ENCODE peak calls at places on chromosomes 3 and 15, in nine cellular contexts. One of them, this sample, is unnamed.

GRCh38 chr15:85473455-85473854 is 93.1 kb downstream of the AKAP13 start:
- DNase-seq in GDM1: no peak
- DNase-seq in ELF-1: peak; percentile 69
- DNase-seq in head of caudate nucleus: no peak
- DNase-seq in suprapubic skin: no peak
- DNase-seq in posterior vena cava: no peak
- DNase-seq in AG08396: peak; percentile 37
- DNase-seq in stimulated activated CD8-positive, alpha-beta memory T cell treated with anti-CD3 and anti-CD28 coated beads, Interleukin-7, amount 100 ng/mL, for 1 hour: no peak
- DNase-seq in NCI-H1417: peak; percentile 54
- DNase-seq in this sample: peak; percentile 71

GRCh38 chr3:79724206-79724605 is 43.6 kb downstream of the ROBO1 start:
- DNase-seq in ELF-1: no peak
- DNase-seq in NCI-H1417: peak; percentile 2
- DNase-seq in GDM1: no peak
- DNase-seq in head of caudate nucleus: no peak
- DNase-seq in suprapubic skin: no peak
- DNase-seq in stimulated activated CD8-positive, alpha-beta memory T cell treated with anti-CD3 and anti-CD28 coated beads, Interleukin-7, amount 100 ng/mL, for 1 hour: no peak
- DNase-seq in posterior vena cava: peak; percentile 49
- DNase-seq in AG08396: no peak
- DNase-seq in this sample: no peak

GRCh38 chr15:54620916-54621315 is 575.8 kb downstream of the RSL24D1 start:
- DNase-seq in ELF-1: no peak
- DNase-seq in stimulated activated CD8-positive, alpha-beta memory T cell treated with anti-CD3 and anti-CD28 coated beads, Interleukin-7, amount 100 ng/mL, for 1 hour: no peak
- DNase-seq in suprapubic skin: no peak
- DNase-seq in head of caudate nucleus: no peak
- DNase-seq in posterior vena cava: no peak
- DNase-seq in AG08396: no peak
- DNase-seq in GDM1: no peak
- DNase-seq in NCI-H1417: no peak
- DNase-seq in this sample: no peak

GRCh38 chr15:31136016-31136415 is 34.5 kb upstream of the TRPM1 start:
- DNase-seq in posterior vena cava: no peak
- DNase-seq in AG08396: no peak
- DNase-seq in stimulated activated CD8-positive, alpha-beta memory T cell treated with anti-CD3 and anti-CD28 coated beads, Interleukin-7, amount 100 ng/mL, for 1 hour: no peak
- DNase-seq in suprapubic skin: no peak
- DNase-seq in ELF-1: peak; percentile 73
- DNase-seq in GDM1: no peak
- DNase-seq in head of caudate nucleus: no peak
- DNase-seq in NCI-H1417: peak; percentile 18
- DNase-seq in this sample: no peak

GRCh38 chr3:72487078-72487765 is 361.0 kb downstream of the SHQ1 start:
- DNase-seq in head of caudate nucleus: no peak
- DNase-seq in stimulated activated CD8-positive, alpha-beta memory T cell treated with anti-CD3 and anti-CD28 coated beads, Interleukin-7, amount 100 ng/mL, for 1 hour: no peak
- DNase-seq in suprapubic skin: peak; percentile 91
- DNase-seq in ELF-1: peak; percentile 56
- DNase-seq in GDM1: no peak
- DNase-seq in NCI-H1417: no peak
- DNase-seq in posterior vena cava: peak; percentile 90
- DNase-seq in AG08396: peak; percentile 88
- DNase-seq in this sample: peak; percentile 85

GRCh38 chr3:186425788-186426730 is 64.0 kb upstream of the DGKG start:
- DNase-seq in posterior vena cava: no peak
- DNase-seq in stimulated activated CD8-positive, alpha-beta memory T cell treated with anti-CD3 and anti-CD28 coated beads, Interleukin-7, amount 100 ng/mL, for 1 hour: no peak
- DNase-seq in ELF-1: peak; percentile 16
- DNase-seq in GDM1: no peak
- DNase-seq in head of caudate nucleus: no peak
- DNase-seq in NCI-H1417: no peak
- DNase-seq in suprapubic skin: no peak
- DNase-seq in AG08396: peak; percentile 61
- DNase-seq in this sample: peak; percentile 75

GRCh38 chr3:24128195-24129005 is 183.3 kb downstream of the NR1D2 start:
- DNase-seq in suprapubic skin: no peak
- DNase-seq in AG08396: peak; percentile 15
- DNase-seq in head of caudate nucleus: no peak
- DNase-seq in GDM1: no peak
- DNase-seq in stimulated activated CD8-positive, alpha-beta memory T cell treated with anti-CD3 and anti-CD28 coated beads, Interleukin-7, amount 100 ng/mL, for 1 hour: no peak
- DNase-seq in ELF-1: no peak
- DNase-seq in NCI-H1417: peak; percentile 2
- DNase-seq in posterior vena cava: no peak
- DNase-seq in this sample: peak; percentile 43

GRCh38 chr15:38414351-38414750 is 39.6 kb upstream of the FAM98B start:
- DNase-seq in suprapubic skin: peak; percentile 60
- DNase-seq in stimulated activated CD8-positive, alpha-beta memory T cell treated with anti-CD3 and anti-CD28 coated beads, Interleukin-7, amount 100 ng/mL, for 1 hour: no peak
- DNase-seq in AG08396: peak; percentile 79
- DNase-seq in head of caudate nucleus: peak; percentile 54
- DNase-seq in NCI-H1417: peak; percentile 27
- DNase-seq in GDM1: peak; percentile 28
- DNase-seq in ELF-1: peak; percentile 25
- DNase-seq in posterior vena cava: peak; percentile 82
- DNase-seq in this sample: peak; percentile 75

GRCh38 chr15:40769310-40770146 is at the start of gene C15orf62:
- DNase-seq in AG08396: no peak
- DNase-seq in suprapubic skin: no peak
- DNase-seq in head of caudate nucleus: peak; percentile 61
- DNase-seq in ELF-1: no peak
- DNase-seq in GDM1: peak; percentile 53
- DNase-seq in stimulated activated CD8-positive, alpha-beta memory T cell treated with anti-CD3 and anti-CD28 coated beads, Interleukin-7, amount 100 ng/mL, for 1 hour: no peak
- DNase-seq in posterior vena cava: no peak
- DNase-seq in NCI-H1417: peak; percentile 72
- DNase-seq in this sample: peak; percentile 31

GRCh38 chr15:100642217-100642949 is 40.0 kb downstream of the ASB7 start:
- DNase-seq in posterior vena cava: no peak
- DNase-seq in AG08396: no peak
- DNase-seq in ELF-1: no peak
- DNase-seq in head of caudate nucleus: no peak
- DNase-seq in suprapubic skin: no peak
- DNase-seq in stimulated activated CD8-positive, alpha-beta memory T cell treated with anti-CD3 and anti-CD28 coated beads, Interleukin-7, amount 100 ng/mL, for 1 hour: no peak
- DNase-seq in GDM1: no peak
- DNase-seq in NCI-H1417: no peak
- DNase-seq in this sample: no peak

GRCh38 chr3:14415501-14415900 is 13.1 kb downstream of the SLC6A6 start:
- DNase-seq in NCI-H1417: no peak
- DNase-seq in GDM1: no peak
- DNase-seq in AG08396: no peak
- DNase-seq in suprapubic skin: no peak
- DNase-seq in head of caudate nucleus: no peak
- DNase-seq in stimulated activated CD8-positive, alpha-beta memory T cell treated with anti-CD3 and anti-CD28 coated beads, Interleukin-7, amount 100 ng/mL, for 1 hour: no peak
- DNase-seq in posterior vena cava: no peak
- DNase-seq in ELF-1: peak; percentile 38
- DNase-seq in this sample: peak; percentile 53

GRCh38 chr3:44125882-44126281 is 115.8 kb upstream of the TOPAZ1 start:
- DNase-seq in ELF-1: peak; percentile 37
- DNase-seq in suprapubic skin: no peak
- DNase-seq in NCI-H1417: no peak
- DNase-seq in AG08396: peak; percentile 27
- DNase-seq in posterior vena cava: no peak
- DNase-seq in GDM1: no peak
- DNase-seq in stimulated activated CD8-positive, alpha-beta memory T cell treated with anti-CD3 and anti-CD28 coated beads, Interleukin-7, amount 100 ng/mL, for 1 hour: no peak
- DNase-seq in head of caudate nucleus: no peak
- DNase-seq in this sample: no peak

GRCh38 chr3:139629033-139629432 is 48.7 kb downstream of the NMNAT3 start:
- DNase-seq in suprapubic skin: no peak
- DNase-seq in head of caudate nucleus: no peak
- DNase-seq in posterior vena cava: no peak
- DNase-seq in GDM1: no peak
- DNase-seq in NCI-H1417: peak; percentile 31
- DNase-seq in ELF-1: peak; percentile 46
- DNase-seq in stimulated activated CD8-positive, alpha-beta memory T cell treated with anti-CD3 and anti-CD28 coated beads, Interleukin-7, amount 100 ng/mL, for 1 hour: no peak
- DNase-seq in AG08396: no peak
- DNase-seq in this sample: peak; percentile 2

GRCh38 chr3:146163584-146163983 is 2.6 kb upstream of the PLOD2 start:
- DNase-seq in stimulated activated CD8-positive, alpha-beta memory T cell treated with anti-CD3 and anti-CD28 coated beads, Interleukin-7, amount 100 ng/mL, for 1 hour: no peak
- DNase-seq in head of caudate nucleus: no peak
- DNase-seq in NCI-H1417: no peak
- DNase-seq in GDM1: no peak
- DNase-seq in posterior vena cava: no peak
- DNase-seq in AG08396: peak; percentile 49
- DNase-seq in ELF-1: no peak
- DNase-seq in suprapubic skin: no peak
- DNase-seq in this sample: peak; percentile 94

GRCh38 chr3:162538906-162539305 is 1042.3 kb downstream of the OTOL1 start:
- DNase-seq in posterior vena cava: no peak
- DNase-seq in suprapubic skin: no peak
- DNase-seq in GDM1: no peak
- DNase-seq in AG08396: no peak
- DNase-seq in ELF-1: no peak
- DNase-seq in NCI-H1417: no peak
- DNase-seq in head of caudate nucleus: no peak
- DNase-seq in stimulated activated CD8-positive, alpha-beta memory T cell treated with anti-CD3 and anti-CD28 coated beads, Interleukin-7, amount 100 ng/mL, for 1 hour: no peak
- DNase-seq in this sample: peak; percentile 0

GRCh38 chr15:92392462-92392861 is 1.2 kb upstream of the ST8SIA2 start:
- DNase-seq in NCI-H1417: no peak
- DNase-seq in GDM1: no peak
- DNase-seq in suprapubic skin: no peak
- DNase-seq in head of caudate nucleus: no peak
- DNase-seq in stimulated activated CD8-positive, alpha-beta memory T cell treated with anti-CD3 and anti-CD28 coated beads, Interleukin-7, amount 100 ng/mL, for 1 hour: no peak
- DNase-seq in AG08396: no peak
- DNase-seq in ELF-1: peak; percentile 64
- DNase-seq in posterior vena cava: no peak
- DNase-seq in this sample: no peak

GRCh38 chr15:73838795-73839565 is 34.4 kb upstream of the TBC1D21 start:
- DNase-seq in AG08396: no peak
- DNase-seq in suprapubic skin: peak; percentile 56
- DNase-seq in ELF-1: no peak
- DNase-seq in head of caudate nucleus: peak; percentile 69
- DNase-seq in NCI-H1417: no peak
- DNase-seq in GDM1: no peak
- DNase-seq in posterior vena cava: peak; percentile 84
- DNase-seq in stimulated activated CD8-positive, alpha-beta memory T cell treated with anti-CD3 and anti-CD28 coated beads, Interleukin-7, amount 100 ng/mL, for 1 hour: no peak
- DNase-seq in this sample: no peak

GRCh38 chr3:181431743-181432142 is 280.0 kb upstream of the SOX2 start:
- DNase-seq in posterior vena cava: no peak
- DNase-seq in stimulated activated CD8-positive, alpha-beta memory T cell treated with anti-CD3 and anti-CD28 coated beads, Interleukin-7, amount 100 ng/mL, for 1 hour: no peak
- DNase-seq in suprapubic skin: no peak
- DNase-seq in head of caudate nucleus: no peak
- DNase-seq in GDM1: no peak
- DNase-seq in NCI-H1417: no peak
- DNase-seq in AG08396: no peak
- DNase-seq in ELF-1: no peak
- DNase-seq in this sample: no peak

GRCh38 chr15:33894193-33894592 is 74.1 kb upstream of the CHRM5 start:
- DNase-seq in posterior vena cava: no peak
- DNase-seq in AG08396: no peak
- DNase-seq in NCI-H1417: no peak
- DNase-seq in ELF-1: no peak
- DNase-seq in suprapubic skin: no peak
- DNase-seq in GDM1: no peak
- DNase-seq in head of caudate nucleus: no peak
- DNase-seq in stimulated activated CD8-positive, alpha-beta memory T cell treated with anti-CD3 and anti-CD28 coated beads, Interleukin-7, amount 100 ng/mL, for 1 hour: no peak
- DNase-seq in this sample: no peak

GRCh38 chr3:1092771-1093170 is at the start of gene CNTN6:
- DNase-seq in GDM1: no peak
- DNase-seq in suprapubic skin: no peak
- DNase-seq in posterior vena cava: no peak
- DNase-seq in stimulated activated CD8-positive, alpha-beta memory T cell treated with anti-CD3 and anti-CD28 coated beads, Interleukin-7, amount 100 ng/mL, for 1 hour: no peak
- DNase-seq in NCI-H1417: peak; percentile 7
- DNase-seq in AG08396: no peak
- DNase-seq in head of caudate nucleus: no peak
- DNase-seq in ELF-1: no peak
- DNase-seq in this sample: no peak

GRCh38 chr3:134086616-134087015 is 56.9 kb upstream of the SLCO2A1 start:
- DNase-seq in posterior vena cava: no peak
- DNase-seq in stimulated activated CD8-positive, alpha-beta memory T cell treated with anti-CD3 and anti-CD28 coated beads, Interleukin-7, amount 100 ng/mL, for 1 hour: no peak
- DNase-seq in suprapubic skin: no peak
- DNase-seq in AG08396: no peak
- DNase-seq in ELF-1: no peak
- DNase-seq in head of caudate nucleus: no peak
- DNase-seq in GDM1: no peak
- DNase-seq in NCI-H1417: no peak
- DNase-seq in this sample: no peak

GRCh38 chr3:124258057-124258500 is 266.2 kb upstream of the ROPN1 start:
- DNase-seq in AG08396: no peak
- DNase-seq in GDM1: no peak
- DNase-seq in NCI-H1417: peak; percentile 33
- DNase-seq in suprapubic skin: no peak
- DNase-seq in ELF-1: peak; percentile 63
- DNase-seq in posterior vena cava: no peak
- DNase-seq in stimulated activated CD8-positive, alpha-beta memory T cell treated with anti-CD3 and anti-CD28 coated beads, Interleukin-7, amount 100 ng/mL, for 1 hour: no peak
- DNase-seq in head of caudate nucleus: no peak
- DNase-seq in this sample: peak; percentile 68

GRCh38 chr3:132756108-132756650 is 34.0 kb upstream of the NPHP3 start:
- DNase-seq in ELF-1: no peak
- DNase-seq in posterior vena cava: no peak
- DNase-seq in suprapubic skin: no peak
- DNase-seq in stimulated activated CD8-positive, alpha-beta memory T cell treated with anti-CD3 and anti-CD28 coated beads, Interleukin-7, amount 100 ng/mL, for 1 hour: no peak
- DNase-seq in AG08396: no peak
- DNase-seq in head of caudate nucleus: no peak
- DNase-seq in NCI-H1417: no peak
- DNase-seq in GDM1: no peak
- DNase-seq in this sample: no peak

GRCh38 chr15:81385110-81386076 is 11.4 kb upstream of the TMC3 start:
- DNase-seq in posterior vena cava: no peak
- DNase-seq in NCI-H1417: peak; percentile 21
- DNase-seq in GDM1: no peak
- DNase-seq in head of caudate nucleus: no peak
- DNase-seq in suprapubic skin: no peak
- DNase-seq in ELF-1: no peak
- DNase-seq in stimulated activated CD8-positive, alpha-beta memory T cell treated with anti-CD3 and anti-CD28 coated beads, Interleukin-7, amount 100 ng/mL, for 1 hour: no peak
- DNase-seq in AG08396: no peak
- DNase-seq in this sample: no peak